ENCODE peak calls at places on chromosome 1, in seven cellular contexts. D is amygdala, W is endothelial cell, Q is hepatic stellate cell, H is Right ventricle myocardium superior, X is pancreas, O is NCI-H524. Z is an unnamed sample.
A peak's percentile ranks its signal among the peaks of the same experiment; 100 is the strongest.

GRCh38 chr1:56437959-56438358 is 141.4 kb downstream of the PLPP3 start:
- DNase-seq in D (no peak), W (no peak), Q (no peak), H (no peak), X (no peak), O (no peak), Z (peak; percentile 32)

GRCh38 chr1:234701737-234702341 is 91.9 kb upstream of the IRF2BP2 start:
- DNase-seq in D (no peak), W (no peak), Q (no peak), H (no peak), X (no peak), O (no peak), Z (no peak)

GRCh38 chr1:17197696-17198095 is 7.2 kb upstream of the PADI1 start:
- DNase-seq in D (no peak), W (no peak), Q (no peak), H (no peak), X (peak; percentile 12), O (no peak), Z (no peak)

GRCh38 chr1:214551436-214552173 is at the start of gene PTPN14:
- DNase-seq in D (peak; percentile 67), W (peak; percentile 92), Q (peak; percentile 94), H (peak; percentile 92), X (peak; percentile 91), O (peak; percentile 80), Z (peak; percentile 88)

GRCh38 chr1:74065081-74065480 is 132.9 kb downstream of the LRRIQ3 start:
- DNase-seq in D (no peak), W (no peak), Q (no peak), H (no peak), X (no peak), O (no peak), Z (no peak)

GRCh38 chr1:115412286-115412685 is 74.2 kb upstream of the NGF start:
- DNase-seq in D (no peak), W (no peak), Q (no peak), H (no peak), X (no peak), O (no peak), Z (no peak)

GRCh38 chr1:37676281-37677243 is 15.8 kb upstream of the CDCA8 start:
- DNase-seq in D (no peak), W (no peak), Q (no peak), H (no peak), X (peak; percentile 7), O (no peak), Z (no peak)

GRCh38 chr1:164440222-164440621 is 118.8 kb upstream of the PBX1 start:
- DNase-seq in D (peak; percentile 9), W (no peak), Q (peak; percentile 3), H (no peak), X (no peak), O (no peak), Z (peak; percentile 27)

GRCh38 chr1:110674337-110675059 is at the start of gene KCNA3:
- DNase-seq in D (peak; percentile 21), W (peak; percentile 42), Q (no peak), H (peak; percentile 47), X (peak; percentile 68), O (peak; percentile 50), Z (no peak)

GRCh38 chr1:31785947-31786290 is 21.8 kb upstream of the ADGRB2 start:
- DNase-seq in D (no peak), W (no peak), Q (no peak), H (no peak), X (peak; percentile 3), O (no peak), Z (no peak)

GRCh38 chr1:212457740-212458338 is 25.1 kb downstream of the NENF start:
- DNase-seq in D (peak; percentile 17), W (peak; percentile 77), Q (no peak), H (no peak), X (no peak), O (peak; percentile 7), Z (peak; percentile 51)